ENCODE peak calls at places on chromosomes 4 and X, in eight cellular contexts. U is GM19239, D is mammary epithelial cell, W is lung, X is D341Med, E is NCI-H1092, B is HCEC 1CT, I is BJ. K is an unnamed sample.

GRCh38 chr4:157076578-157076947 is 613 bp downstream of the GLRB start:
- DNase-seq in U (no peak), D (no peak), I (no peak), B (no peak), W (no peak), X (peak), E (peak), K (no peak)

GRCh38 chrX:156001667-156002021 is 4.1 kb downstream of the IL9R start:
- DNase-seq in W (no peak), E (no peak), U (no peak), X (no peak), D (no peak), I (no peak), B (no peak), K (no peak)

GRCh38 chrX:149494844-149495565 is 10.1 kb downstream of the IDS start:
- DNase-seq in E (no peak), I (no peak), D (peak), X (no peak), U (no peak), W (peak), B (peak), K (no peak)

GRCh38 chr4:173134426-173134825 is 34.2 kb upstream of the GALNT7 start:
- DNase-seq in E (no peak), I (no peak), W (no peak), D (no peak), B (no peak), X (no peak), U (no peak), K (no peak)

GRCh38 chr4:86892639-86892965 is 380 bp upstream of the C4orf36 start:
- DNase-seq in W (no peak), X (no peak), D (no peak), U (no peak), I (no peak), B (no peak), E (no peak), K (no peak)

GRCh38 chr4:87152310-87153061 is 67.9 kb downstream of the KLHL8 start:
- DNase-seq in D (no peak), E (no peak), W (no peak), U (no peak), B (no peak), I (no peak), X (no peak), K (no peak)

GRCh38 chr4:83065268-83065667 is 30.3 kb downstream of the COPS4 start:
- DNase-seq in X (no peak), U (no peak), D (no peak), I (no peak), W (no peak), E (no peak), B (no peak), K (no peak)

GRCh38 chrX:41033299-41033698 is 51.9 kb upstream of the USP9X start:
- DNase-seq in E (no peak), U (no peak), B (no peak), W (no peak), I (no peak), X (no peak), D (no peak), K (no peak)

GRCh38 chr4:140533951-140534480 is 10.0 kb downstream of the ELMOD2 start:
- DNase-seq in E (no peak), B (peak), X (no peak), I (no peak), U (no peak), D (no peak), W (no peak), K (no peak)

GRCh38 chrX:13985697-13986435 is 43.8 kb downstream of the GEMIN8 start:
- DNase-seq in B (no peak), W (no peak), U (no peak), E (no peak), I (no peak), X (no peak), D (no peak), K (no peak)

GRCh38 chr4:122777846-122778501 is 45.5 kb downstream of the BBS12 start:
- DNase-seq in X (no peak), D (no peak), B (peak), W (no peak), U (no peak), E (no peak), I (peak), K (no peak)

GRCh38 chr4:53987761-53988171 is 76.6 kb downstream of the CHIC2 start:
- DNase-seq in U (no peak), X (no peak), I (no peak), D (peak), B (peak), W (no peak), E (no peak), K (no peak)

GRCh38 chrX:72621619-72622485 is 49.2 kb upstream of the HDAC8 start:
- DNase-seq in W (no peak), D (peak), B (peak), U (no peak), X (no peak), E (no peak), I (no peak), K (no peak)

GRCh38 chr4:98586231-98586630 is 72.2 kb downstream of the TSPAN5 start:
- DNase-seq in U (no peak), D (no peak), E (no peak), B (no peak), W (no peak), I (no peak), X (no peak), K (no peak)

GRCh38 chrX:83845397-83845796 is 15.5 kb upstream of the CYLC1 start:
- DNase-seq in E (peak), W (no peak), D (peak), X (peak), B (peak), U (peak), I (no peak), K (peak)

GRCh38 chrX:115017455-115017854 is at the start of gene IL13RA2:
- DNase-seq in X (no peak), B (no peak), U (no peak), W (no peak), D (no peak), I (no peak), E (no peak), K (peak)

GRCh38 chr4:105551968-105552746 is at the start of gene ARHGEF38:
- DNase-seq in I (no peak), X (no peak), U (no peak), B (no peak), W (peak), D (peak), E (no peak), K (peak)

GRCh38 chr4:38723726-38724506 is 58.9 kb downstream of the TLR10 start:
- DNase-seq in W (no peak), B (no peak), U (no peak), E (no peak), X (no peak), I (no peak), D (no peak), K (no peak)

GRCh38 chrX:56751071-56751470 is 22.0 kb downstream of the NBDY start:
- DNase-seq in U (no peak), X (no peak), E (no peak), B (peak), I (no peak), W (no peak), D (no peak), K (no peak)

GRCh38 chr4:126071346-126072333 is 756.9 kb downstream of the FAT4 start:
- DNase-seq in X (no peak), I (no peak), U (no peak), B (peak), E (peak), W (peak), D (peak), K (peak)

GRCh38 chrX:21153503-21153902 is 220.7 kb upstream of the CNKSR2 start:
- DNase-seq in E (no peak), X (no peak), B (no peak), I (no peak), W (no peak), D (no peak), U (no peak), K (no peak)

GRCh38 chr4:185408432-185408831 is 11.8 kb downstream of the ANKRD37 start:
- DNase-seq in X (no peak), W (no peak), U (no peak), D (no peak), I (no peak), B (no peak), E (no peak), K (no peak)

GRCh38 chr4:147550626-147551250 is 66.5 kb upstream of the TMEM184C start:
- DNase-seq in D (peak), X (no peak), U (peak), B (peak), E (no peak), W (no peak), I (peak), K (no peak)

GRCh38 chr4:77625485-77625884 is 19.9 kb downstream of the CXCL13 start:
- DNase-seq in W (no peak), X (no peak), D (no peak), I (no peak), B (no peak), U (no peak), E (no peak), K (no peak)

GRCh38 chr4:186701273-186701672 is 22.4 kb downstream of the FAT1 start:
- DNase-seq in E (no peak), X (no peak), W (no peak), U (no peak), B (no peak), D (no peak), I (no peak), K (no peak)

GRCh38 chrX:2774057-2774456 is 22.2 kb downstream of the XG start:
- DNase-seq in D (no peak), I (no peak), U (no peak), B (no peak), E (no peak), W (no peak), X (no peak), K (no peak)

GRCh38 chrX:52979568-52979967 is 21.2 kb upstream of the FAM156A start:
- DNase-seq in X (no peak), I (no peak), W (no peak), B (no peak), U (no peak), E (no peak), D (no peak), K (no peak)

GRCh38 chrX:100931218-100931924 is 2.7 kb upstream of the XKRX start:
- DNase-seq in W (no peak), X (no peak), I (no peak), B (no peak), D (no peak), U (no peak), E (no peak), K (no peak)

GRCh38 chrX:139141370-139141769 is 389.2 kb upstream of the F9 start:
- DNase-seq in B (no peak), X (no peak), I (no peak), D (no peak), E (no peak), U (no peak), W (no peak), K (no peak)

GRCh38 chr4:186723207-186724047 is at the start of gene FAT1:
- DNase-seq in B (peak), U (peak), E (peak), X (peak), D (peak), I (no peak), W (peak), K (peak)

GRCh38 chrX:54358424-54359211 is 772 bp upstream of the WNK3 start:
- DNase-seq in E (peak), X (peak), U (no peak), W (peak), B (no peak), I (no peak), D (peak), K (no peak)

GRCh38 chr4:164706675-164707074 is 47.3 kb upstream of the SMIM31 start:
- DNase-seq in B (no peak), D (no peak), E (no peak), U (no peak), W (no peak), X (no peak), I (no peak), K (no peak)

GRCh38 chrX:24005028-24005427 is 22.0 kb downstream of the KLHL15 start:
- DNase-seq in D (no peak), X (no peak), U (no peak), W (no peak), B (no peak), E (no peak), I (no peak), K (no peak)

GRCh38 chr4:128166982-128167381 is 105.9 kb downstream of the LARP1B start:
- DNase-seq in W (no peak), E (no peak), B (no peak), I (no peak), U (no peak), X (no peak), D (no peak), K (no peak)

GRCh38 chr4:152850377-152850776 is 70.6 kb downstream of the ARFIP1 start:
- DNase-seq in B (peak), U (peak), I (no peak), W (peak), X (no peak), D (peak), E (no peak), K (no peak)

GRCh38 chr4:98566491-98567008 is 91.9 kb downstream of the TSPAN5 start:
- DNase-seq in B (no peak), D (no peak), I (no peak), U (no peak), W (no peak), E (no peak), X (no peak), K (no peak)

GRCh38 chr4:7186081-7186480 is 6.3 kb upstream of the SORCS2 start:
- DNase-seq in D (no peak), E (no peak), X (peak), U (no peak), I (no peak), B (no peak), W (no peak), K (no peak)

GRCh38 chr4:152243890-152244595 is 291.8 kb downstream of the FBXW7 start:
- DNase-seq in E (no peak), B (no peak), X (no peak), U (no peak), D (no peak), I (no peak), W (peak), K (no peak)

GRCh38 chr4:169278669-169279068 is 7.9 kb upstream of the SH3RF1 start:
- DNase-seq in B (no peak), D (no peak), X (no peak), U (no peak), E (no peak), I (no peak), W (no peak), K (no peak)

K was measured in NCI-H774.